ENCODE peak calls at places on chromosomes 13 and 19, in four cellular contexts. G is CD4-positive, alpha-beta T cell; R is AG09319; X is AG09309. H is an unnamed sample.

GRCh38 chr13:33069365-33069764 is 53.1 kb downstream of the KL start:
- DNase-seq in G (no peak), R (no peak), X (no peak), H (no peak)

GRCh38 chr13:111328111-111328802 is 7.8 kb downstream of the TEX29 start:
- DNase-seq in G (no peak), R (no peak), X (no peak), H (no peak)

GRCh38 chr19:44356383-44357111 is at the start of gene ZNF112:
- DNase-seq in G (no peak), R (peak; percentile 67), X (peak; percentile 63), H (peak; percentile 72)

GRCh38 chr19:46946090-46946489 is 73.5 kb upstream of the NPAS1 start:
- DNase-seq in G (no peak), R (no peak), X (no peak), H (no peak)

GRCh38 chr13:113920173-113920572 is 53.7 kb downstream of the C13orf46 start:
- DNase-seq in G (no peak), R (no peak), X (no peak), H (no peak)

GRCh38 chr19:18317998-18318800 is 4.7 kb downstream of the LSM4 start:
- DNase-seq in G (peak; percentile 45), R (no peak), X (no peak), H (no peak)

GRCh38 chr19:21321134-21321533 is 8.1 kb downstream of the ZNF708 start:
- DNase-seq in G (no peak), R (no peak), X (no peak), H (no peak)

GRCh38 chr19:54114340-54114826 is 1.1 kb downstream of the TFPT start:
- DNase-seq in G (peak; percentile 32), R (no peak), X (no peak), H (no peak)

GRCh38 chr19:17404015-17404414 is 1.4 kb downstream of the BST2 start:
- DNase-seq in G (no peak), R (no peak), X (no peak), H (no peak)

GRCh38 chr13:112522578-112522977 is 65.4 kb downstream of the TUBGCP3 start:
- DNase-seq in G (no peak), R (no peak), X (no peak), H (no peak)

GRCh38 chr13:24232037-24232436 is 71.5 kb downstream of the SPATA13 start:
- DNase-seq in G (no peak), R (no peak), X (no peak), H (no peak)

GRCh38 chr13:51559916-51560315 is 24.3 kb upstream of the WDFY2 start:
- DNase-seq in G (no peak), R (no peak), X (no peak), H (no peak)

GRCh38 chr13:76884167-76884566 is 2.0 kb downstream of the KCTD12 start:
- DNase-seq in G (no peak), R (no peak), X (no peak), H (no peak)

GRCh38 chr13:51895906-51896888 is 34.4 kb downstream of the CCDC70 start:
- DNase-seq in G (peak; percentile 36), R (no peak), X (peak; percentile 20), H (no peak)

GRCh38 chr13:75705395-75705794 is 69.3 kb downstream of the LMO7 start:
- DNase-seq in G (no peak), R (no peak), X (peak; percentile 49), H (peak; percentile 82)

GRCh38 chr19:49244256-49244655 is 80.7 kb downstream of the SLC6A16 start:
- DNase-seq in G (no peak), R (no peak), X (no peak), H (no peak)

GRCh38 chr13:95267662-95268369 is 33.4 kb downstream of the ABCC4 start:
- DNase-seq in G (no peak), R (no peak), X (peak; percentile 46), H (peak; percentile 68)

GRCh38 chr13:45446181-45446580 is 18.6 kb upstream of the COG3 start:
- DNase-seq in G (no peak), R (no peak), X (peak; percentile 40), H (no peak)

GRCh38 chr19:34556500-34556899 is 74.9 kb downstream of the WTIP start:
- DNase-seq in G (no peak), R (no peak), X (peak; percentile 16), H (no peak)

GRCh38 chr13:48542581-48543341 is 9.9 kb upstream of the RCBTB2 start:
- DNase-seq in G (no peak), R (no peak), X (no peak), H (no peak)

GRCh38 chr13:107866007-107866665 is 349.2 kb downstream of the LIG4 start:
- DNase-seq in G (no peak), R (no peak), X (no peak), H (no peak)

GRCh38 chr19:50258918-50259372 is 55.5 kb downstream of the MYH14 start:
- DNase-seq in G (no peak), R (no peak), X (no peak), H (no peak)

GRCh38 chr19:44757735-44758505 is 9.4 kb downstream of the BCL3 start:
- DNase-seq in G (no peak), R (no peak), X (no peak), H (no peak)

GRCh38 chr19:44587863-44588752 is 25.3 kb upstream of the IGSF23 start:
- DNase-seq in G (no peak), R (peak; percentile 87), X (peak; percentile 90), H (peak; percentile 86)

GRCh38 chr13:56659041-56659471 is 481.7 kb upstream of the PRR20A start:
- DNase-seq in G (no peak), R (no peak), X (no peak), H (no peak)

GRCh38 chr13:59677966-59678814 is 485.5 kb downstream of the DIAPH3 start:
- DNase-seq in G (no peak), R (peak; percentile 22), X (peak; percentile 38), H (no peak)

GRCh38 chr19:18419195-18419698 is at the start of gene SSBP4:
- DNase-seq in G (peak; percentile 52), R (no peak), X (no peak), H (no peak)

GRCh38 chr13:30725331-30726085 is 9.8 kb upstream of the ALOX5AP start:
- DNase-seq in G (no peak), R (no peak), X (no peak), H (no peak)

GRCh38 chr13:48457578-48458242 is 44.8 kb upstream of the LPAR6 start:
- DNase-seq in G (no peak), R (no peak), X (no peak), H (no peak)

GRCh38 chr19:12581100-12581499 is 29.5 kb downstream of the ZNF490 start:
- DNase-seq in G (no peak), R (no peak), X (no peak), H (no peak)

GRCh38 chr13:21637296-21637695 is 33.3 kb upstream of the MICU2 start:
- DNase-seq in G (peak; percentile 38), R (no peak), X (no peak), H (peak; percentile 36)
- TF ChIP-seq CTCF in G (no peak), R (no peak), X (no peak), H (no peak)

DNA sequence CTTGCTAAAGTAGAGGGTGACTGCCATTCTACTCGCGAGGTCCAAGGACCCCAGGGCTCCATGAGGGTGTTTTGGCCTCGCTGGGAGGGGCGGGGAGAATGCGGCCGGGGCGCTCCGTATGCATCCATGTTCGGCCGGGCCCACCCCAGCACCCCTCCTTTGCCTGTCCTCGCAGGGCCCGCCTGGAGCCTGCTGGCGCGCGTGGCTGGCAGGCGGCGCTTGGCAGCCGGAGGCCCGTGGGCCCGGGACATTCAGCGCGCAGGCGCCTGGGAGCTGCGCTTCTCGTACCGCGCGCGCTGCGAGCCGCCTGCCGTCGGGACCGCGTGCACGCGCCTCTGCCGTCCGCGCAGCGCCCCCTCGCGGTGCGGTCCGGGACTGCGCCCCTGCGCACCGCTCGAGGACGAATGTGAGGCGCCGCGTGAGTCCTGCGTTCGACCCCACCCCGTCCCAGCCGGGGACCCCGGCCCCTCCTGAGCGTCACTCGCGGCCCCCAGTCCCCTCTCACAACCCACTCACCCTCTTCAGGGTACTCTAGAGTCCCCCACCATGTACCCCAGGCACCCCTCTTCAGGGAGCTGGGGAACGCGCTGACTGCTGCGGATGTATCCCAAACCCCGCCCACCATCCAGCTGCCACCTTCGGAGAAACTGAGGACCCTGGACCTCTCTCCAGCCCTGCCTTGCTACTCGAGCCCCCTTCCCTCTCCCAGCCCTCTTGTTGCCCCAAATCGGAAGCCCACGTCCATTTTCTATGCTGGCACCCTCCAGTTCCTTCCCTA is 4.1 kb downstream of the DLL3 start:
- DNase-seq in G (peak; percentile 69), R (peak; percentile 28), X (no peak), H (no peak)
- TF ChIP-seq CTCF in G (peak; percentile 68), R (peak; percentile 23), X (peak; percentile 37), H (peak; percentile 59)

DNA sequence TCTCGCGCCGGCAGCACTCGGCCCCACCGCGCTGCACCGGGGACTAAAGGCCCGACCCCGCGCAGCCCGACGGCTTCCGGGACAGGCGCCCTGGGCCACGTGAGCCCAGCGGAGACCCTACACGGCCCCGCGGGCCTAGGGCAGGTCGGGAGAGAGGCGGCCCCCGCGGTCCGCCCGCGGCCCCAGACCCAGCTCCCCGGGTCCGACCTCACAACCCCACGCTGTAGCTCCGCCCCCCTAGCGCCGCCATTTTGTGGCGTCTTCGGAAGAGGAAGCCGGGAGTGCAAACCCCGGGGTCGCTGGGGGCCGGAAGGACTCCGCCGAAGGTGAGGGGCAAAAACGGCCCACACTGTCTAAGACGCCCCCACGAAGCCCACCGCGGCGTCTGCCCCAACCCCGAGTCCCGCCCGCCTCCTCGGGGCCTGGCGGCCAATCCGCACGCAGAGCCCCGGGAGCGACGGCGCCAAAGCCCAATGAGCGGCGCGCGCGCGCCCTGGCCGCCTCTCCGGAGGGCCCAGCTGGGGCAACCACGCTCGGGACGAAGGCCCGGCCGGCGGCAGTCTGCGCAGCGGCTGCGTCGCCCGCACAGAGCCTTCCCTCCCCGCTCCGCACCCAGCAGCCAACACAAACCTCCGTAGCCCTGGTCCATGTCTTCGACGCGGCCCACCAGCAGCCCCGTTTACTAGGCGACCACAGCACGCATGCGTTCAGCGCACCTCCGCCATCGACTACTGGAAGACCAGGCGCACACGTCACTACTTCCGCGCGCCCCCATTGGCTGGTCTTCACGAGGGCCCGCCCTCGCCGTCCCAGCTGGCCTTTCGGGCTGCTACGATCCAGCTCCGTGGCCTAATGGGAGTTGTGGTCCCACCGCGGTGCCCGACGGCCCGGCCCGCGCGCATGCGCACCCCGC is at the start of gene AKAP8:
- DNase-seq in G (peak; percentile 96), R (peak; percentile 97), X (peak; percentile 91), H (peak; percentile 91)
- TF ChIP-seq CTCF in G (no peak), R (no peak), X (no peak), H (no peak)

GRCh38 chr19:36014029-36014924 is at the start of gene ALKBH6:
- DNase-seq in G (peak; percentile 100), R (peak; percentile 94), X (peak; percentile 89), H (peak; percentile 92)
- TF ChIP-seq CTCF in G (no peak), R (no peak), X (no peak), H (no peak)

DNA sequence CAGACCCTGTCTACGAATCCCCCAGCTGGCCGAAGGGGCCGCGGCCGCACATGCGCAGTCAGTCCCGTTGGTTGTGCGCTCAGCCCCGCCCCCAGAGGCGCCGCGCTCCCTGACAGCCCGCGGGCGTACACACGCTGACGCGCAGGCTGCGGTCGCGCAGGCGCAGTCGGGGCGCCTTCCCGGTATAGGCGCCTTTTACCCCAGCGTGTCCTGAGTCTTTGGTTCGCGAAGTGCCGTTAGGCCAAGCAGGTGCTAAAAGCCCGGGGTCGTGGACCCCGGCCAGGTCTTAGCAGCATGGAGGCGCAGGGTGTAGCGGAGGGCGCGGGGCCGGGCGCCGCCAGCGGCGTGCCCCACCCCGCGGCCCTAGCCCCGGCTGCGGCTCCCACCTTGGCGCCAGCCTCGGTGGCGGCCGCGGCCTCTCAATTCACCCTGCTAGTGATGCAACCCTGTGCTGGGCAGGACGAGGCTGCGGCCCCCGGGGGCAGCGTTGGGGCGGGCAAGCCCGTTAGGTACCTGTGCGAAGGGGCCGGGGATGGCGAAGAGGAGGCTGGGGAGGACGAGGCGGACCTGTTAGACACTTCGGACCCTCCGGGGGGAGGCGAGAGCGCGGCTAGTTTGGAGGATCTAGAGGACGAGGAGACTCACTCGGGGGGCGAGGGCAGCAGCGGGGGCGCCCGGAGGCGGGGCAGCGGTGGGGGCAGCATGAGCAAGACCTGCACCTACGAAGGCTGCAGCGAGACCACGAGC is at the start of gene RFXAP:
- DNase-seq in G (peak; percentile 90), R (peak; percentile 66), X (peak; percentile 17), H (peak; percentile 41)
- TF ChIP-seq CTCF in G (peak; percentile 28), R (no peak), X (no peak), H (no peak)

H was measured in retinal pigment epithelial cell.